ENCODE peak calls at places on chromosomes 7 and 10, in five cellular contexts. H is stimulated activated CD4-positive, alpha-beta T cell treated with anti-CD3 and anti-CD28 coated beads, Interleukin-1b, Interleukin-23, amount 100 ng/mL, for 24 hours; G is HFFc6; N is fibroblast of pulmonary artery; U is activated naive CD8-positive, alpha-beta T cell treated with anti-CD3 and anti-CD28 coated beads, Interleukin-2, amount 50 U/mL, for 24 hours. J is an unnamed sample.

GRCh38 chr7:42237162-42237821 is at the start of gene GLI3:
- DNase-seq in N (peak; percentile 95), U (peak; percentile 28), G (peak; percentile 90), H (no peak), J (peak; percentile 87)

GRCh38 chr7:17144313-17144712 is 154.1 kb upstream of the AHR start:
- DNase-seq in G (peak; percentile 77), N (no peak), U (peak; percentile 54), H (peak; percentile 30), J (peak; percentile 69)

GRCh38 chr7:11127112-11127785 is 153.6 kb downstream of the PHF14 start:
- DNase-seq in U (no peak), G (no peak), N (no peak), H (no peak), J (no peak)

GRCh38 chr7:93178213-93178612 is 30.0 kb upstream of the SAMD9L start:
- DNase-seq in N (peak; percentile 41), G (no peak), H (no peak), U (no peak), J (no peak)

GRCh38 chr7:75842836-75843446 is 29.3 kb upstream of the CCL24 start:
- DNase-seq in G (peak; percentile 83), H (peak; percentile 12), U (peak; percentile 25), N (peak; percentile 98), J (peak; percentile 85)

GRCh38 chr7:104395162-104395561 is 66.8 kb downstream of the LHFPL3 start:
- DNase-seq in N (no peak), U (no peak), G (no peak), H (no peak), J (no peak)

GRCh38 chr10:65341323-65341922 is 1584.4 kb upstream of the LRRTM3 start:
- DNase-seq in H (no peak), U (no peak), N (peak; percentile 70), G (no peak), J (peak; percentile 83)

GRCh38 chr7:38932509-38933168 is 23.6 kb upstream of the VPS41 start:
- DNase-seq in H (peak; percentile 16), G (peak; percentile 48), N (peak; percentile 65), U (peak; percentile 67), J (peak; percentile 42)

GRCh38 chr10:23656735-23657134 is 217.9 kb downstream of the OTUD1 start:
- DNase-seq in U (no peak), N (no peak), H (no peak), G (no peak), J (no peak)

GRCh38 chr10:5971315-5971832 is 6.0 kb downstream of the IL15RA start:
- DNase-seq in N (peak; percentile 53), G (no peak), H (no peak), U (peak; percentile 15), J (no peak)

GRCh38 chr10:102196893-102197292 is 29.2 kb upstream of the ELOVL3 start:
- DNase-seq in G (no peak), U (peak; percentile 23), N (no peak), H (no peak), J (no peak)

GRCh38 chr10:31947144-31947926 is 18.7 kb upstream of the ARHGAP12 start:
- DNase-seq in N (peak; percentile 93), H (no peak), U (no peak), G (peak; percentile 85), J (peak; percentile 72)

GRCh38 chr7:142771353-142771723 is 568 bp downstream of the PRSS2 start:
- DNase-seq in H (no peak), U (no peak), N (no peak), G (no peak), J (no peak)

GRCh38 chr10:110105873-110106272 is 98.1 kb downstream of the ADD3 start:
- DNase-seq in N (no peak), H (no peak), U (no peak), G (no peak), J (no peak)

GRCh38 chr7:46847126-46847525 is 734.8 kb downstream of the TNS3 start:
- DNase-seq in U (no peak), H (no peak), G (peak; percentile 16), N (no peak), J (no peak)

GRCh38 chr7:108226723-108227359 is 96.7 kb upstream of the LAMB4 start:
- DNase-seq in G (no peak), U (no peak), H (no peak), N (no peak), J (no peak)

GRCh38 chr7:125125315-125125714 is 195.7 kb upstream of the POT1 start:
- DNase-seq in G (no peak), N (no peak), H (no peak), U (no peak), J (no peak)

GRCh38 chr7:135197906-135198655 is 13.2 kb downstream of the WDR91 start:
- DNase-seq in N (no peak), G (peak; percentile 70), H (no peak), U (no peak), J (no peak)

GRCh38 chr7:47142169-47142866 is 439.6 kb downstream of the TNS3 start:
- DNase-seq in H (no peak), U (no peak), N (no peak), G (no peak), J (no peak)

GRCh38 chr10:13720699-13721098 is 133.9 kb downstream of the PRPF18 start:
- DNase-seq in U (no peak), N (no peak), G (no peak), H (no peak), J (no peak)

GRCh38 chr10:84026821-84027257 is 112.5 kb upstream of the GHITM start:
- DNase-seq in U (peak; percentile 6), H (no peak), G (no peak), N (peak; percentile 19), J (no peak)

GRCh38 chr10:124286621-124287020 is 132.1 kb downstream of the OAT start:
- DNase-seq in H (no peak), U (no peak), N (no peak), G (no peak), J (no peak)

GRCh38 chr7:117154721-117155120 is 168.1 kb downstream of the WNT2 start:
- DNase-seq in U (no peak), N (no peak), G (no peak), H (no peak), J (no peak)

GRCh38 chr10:74118794-74119193 is 31.8 kb downstream of the AP3M1 start:
- DNase-seq in H (no peak), U (no peak), G (peak; percentile 31), N (no peak), J (no peak)

GRCh38 chr7:125927556-125927955 is 997.9 kb upstream of the POT1 start:
- DNase-seq in H (no peak), U (no peak), N (no peak), G (no peak), J (no peak)

GRCh38 chr10:16770646-16771045 is 46.6 kb downstream of the RSU1 start:
- DNase-seq in N (no peak), G (no peak), H (no peak), U (peak; percentile 9), J (no peak)

GRCh38 chr10:4786043-4786839 is 39.8 kb upstream of the AKR1E2 start:
- DNase-seq in H (no peak), G (no peak), U (no peak), N (no peak), J (no peak)

GRCh38 chr7:22858640-22859561 is 36.3 kb upstream of the TOMM7 start:
- DNase-seq in H (no peak), N (peak; percentile 91), U (no peak), G (peak; percentile 99), J (peak; percentile 94)

GRCh38 chr7:155343150-155343549 is 45.5 kb downstream of the INSIG1 start:
- DNase-seq in U (no peak), N (no peak), G (no peak), H (no peak), J (no peak)

GRCh38 chr7:128203047-128203491 is 38.0 kb upstream of the LEP start:
- DNase-seq in H (no peak), U (no peak), N (no peak), G (no peak), J (no peak)

J was measured in brain microvascular endothelial cell.